ENCODE peak calls at places on chromosomes 11 and 22, in four cellular contexts. One of them, this sample, is unnamed.

GRCh38 chr11:61489833-61490585 is 18.5 kb upstream of the LRRC10B start:
- DNase-seq in K562: peak; percentile 43
- DNase-seq in GM12878: no peak
- DNase-seq in IMR-90: peak; percentile 10
- DNase-seq in this sample: no peak

GRCh38 chr22:36294801-36295200 is 41.9 kb downstream of the APOL1 start:
- DNase-seq in K562: no peak
- DNase-seq in IMR-90: no peak
- DNase-seq in GM12878: no peak
- DNase-seq in this sample: no peak

GRCh38 chr22:44537016-44537936 is 39.2 kb upstream of the RTL6 start:
- DNase-seq in IMR-90: no peak
- DNase-seq in GM12878: no peak
- DNase-seq in K562: no peak
- DNase-seq in this sample: no peak

GRCh38 chr11:66115638-66116410 is 45.8 kb downstream of the PACS1 start:
- DNase-seq in K562: no peak
- DNase-seq in IMR-90: peak; percentile 20
- DNase-seq in GM12878: peak; percentile 92
- DNase-seq in this sample: peak; percentile 55

GRCh38 chr11:121927359-121927758 is 188.7 kb downstream of the BLID start:
- DNase-seq in IMR-90: no peak
- DNase-seq in K562: no peak
- DNase-seq in GM12878: no peak
- DNase-seq in this sample: no peak

GRCh38 chr11:11380340-11380739 is 27.3 kb upstream of the CSNK2A3 start:
- DNase-seq in IMR-90: no peak
- DNase-seq in K562: no peak
- DNase-seq in GM12878: no peak
- DNase-seq in this sample: no peak

GRCh38 chr22:26534874-26535470 is 22.7 kb upstream of the TFIP11 start:
- DNase-seq in GM12878: no peak
- DNase-seq in IMR-90: no peak
- DNase-seq in K562: no peak
- DNase-seq in this sample: no peak

GRCh38 chr11:16598906-16599305 is 139.5 kb upstream of the C11orf58 start:
- DNase-seq in K562: no peak
- DNase-seq in GM12878: no peak
- DNase-seq in IMR-90: no peak
- DNase-seq in this sample: no peak

GRCh38 chr11:120632579-120632978 is 121.0 kb downstream of the GRIK4 start:
- DNase-seq in K562: peak; percentile 40
- DNase-seq in GM12878: no peak
- DNase-seq in IMR-90: no peak
- DNase-seq in this sample: no peak

GRCh38 chr22:23092217-23092955 is 22.1 kb downstream of the GNAZ start:
- DNase-seq in IMR-90: no peak
- DNase-seq in GM12878: no peak
- DNase-seq in K562: peak; percentile 53
- DNase-seq in this sample: no peak

GRCh38 chr11:116189378-116190170 is 583.2 kb downstream of the BUD13 start:
- DNase-seq in GM12878: no peak
- DNase-seq in IMR-90: no peak
- DNase-seq in K562: no peak
- DNase-seq in this sample: no peak

GRCh38 chr11:10518891-10519290 is 22.1 kb downstream of the RNF141 start:
- DNase-seq in IMR-90: no peak
- DNase-seq in K562: no peak
- DNase-seq in GM12878: no peak
- DNase-seq in this sample: no peak

GRCh38 chr11:10628506-10629236 is 60.2 kb upstream of the LYVE1 start:
- DNase-seq in K562: no peak
- DNase-seq in GM12878: no peak
- DNase-seq in IMR-90: no peak
- DNase-seq in this sample: no peak

GRCh38 chr11:121105851-121106250 is 4.8 kb downstream of the TECTA start:
- DNase-seq in IMR-90: no peak
- DNase-seq in GM12878: no peak
- DNase-seq in K562: no peak
- DNase-seq in this sample: no peak

GRCh38 chr11:17742019-17742418 is 7.4 kb downstream of the KCNC1 start:
- DNase-seq in IMR-90: no peak
- DNase-seq in GM12878: no peak
- DNase-seq in K562: no peak
- DNase-seq in this sample: no peak

GRCh38 chr11:117885777-117886176 is 9.3 kb upstream of the FXYD6 start:
- DNase-seq in GM12878: no peak
- DNase-seq in K562: no peak
- DNase-seq in IMR-90: no peak
- DNase-seq in this sample: no peak

GRCh38 chr22:31619611-31620300 is 42.3 kb downstream of the PISD start:
- DNase-seq in K562: no peak
- DNase-seq in GM12878: no peak
- DNase-seq in IMR-90: no peak
- DNase-seq in this sample: no peak

GRCh38 chr11:45857834-45858492 is 10.7 kb downstream of the CRY2 start:
- DNase-seq in GM12878: no peak
- DNase-seq in K562: no peak
- DNase-seq in IMR-90: peak; percentile 84
- DNase-seq in this sample: peak; percentile 94

GRCh38 chr22:23053051-23053707 is 17.1 kb upstream of the GNAZ start:
- DNase-seq in GM12878: no peak
- DNase-seq in IMR-90: no peak
- DNase-seq in K562: no peak
- DNase-seq in this sample: no peak

GRCh38 chr11:92702771-92703170 is 266.7 kb upstream of the MTNR1B start:
- DNase-seq in K562: no peak
- DNase-seq in IMR-90: peak; percentile 73
- DNase-seq in GM12878: no peak
- DNase-seq in this sample: no peak

GRCh38 chr11:78039919-78040671 is 17.0 kb upstream of the KCTD14 start:
- DNase-seq in GM12878: no peak
- DNase-seq in K562: peak; percentile 82
- DNase-seq in IMR-90: peak; percentile 85
- DNase-seq in this sample: peak; percentile 80

GRCh38 chr11:60941371-60942119 is 10.4 kb downstream of the SLC15A3 start:
- DNase-seq in K562: no peak
- DNase-seq in GM12878: no peak
- DNase-seq in IMR-90: no peak
- DNase-seq in this sample: no peak

GRCh38 chr11:1042626-1043562 is 6.4 kb upstream of the MUC6 start:
- DNase-seq in K562: no peak
- DNase-seq in GM12878: no peak
- DNase-seq in IMR-90: no peak
- DNase-seq in this sample: no peak

GRCh38 chr11:96426356-96427103 is 36.7 kb downstream of the JRKL start:
- DNase-seq in K562: peak; percentile 41
- DNase-seq in IMR-90: peak; percentile 61
- DNase-seq in GM12878: no peak
- DNase-seq in this sample: peak; percentile 62

GRCh38 chr11:74604311-74604710 is 11.9 kb downstream of the POLD3 start:
- DNase-seq in GM12878: no peak
- DNase-seq in K562: no peak
- DNase-seq in IMR-90: no peak
- DNase-seq in this sample: no peak

GRCh38 chr11:19220903-19221682 is 19.3 kb upstream of the CSRP3 start:
- DNase-seq in K562: no peak
- DNase-seq in GM12878: no peak
- DNase-seq in IMR-90: no peak
- DNase-seq in this sample: peak; percentile 54
- TF ChIP-seq FOS in K562: no peak
- TF ChIP-seq FOS in GM12878: no peak
- TF ChIP-seq FOS in IMR-90: no peak
- TF ChIP-seq FOS in this sample: no peak

DNA sequence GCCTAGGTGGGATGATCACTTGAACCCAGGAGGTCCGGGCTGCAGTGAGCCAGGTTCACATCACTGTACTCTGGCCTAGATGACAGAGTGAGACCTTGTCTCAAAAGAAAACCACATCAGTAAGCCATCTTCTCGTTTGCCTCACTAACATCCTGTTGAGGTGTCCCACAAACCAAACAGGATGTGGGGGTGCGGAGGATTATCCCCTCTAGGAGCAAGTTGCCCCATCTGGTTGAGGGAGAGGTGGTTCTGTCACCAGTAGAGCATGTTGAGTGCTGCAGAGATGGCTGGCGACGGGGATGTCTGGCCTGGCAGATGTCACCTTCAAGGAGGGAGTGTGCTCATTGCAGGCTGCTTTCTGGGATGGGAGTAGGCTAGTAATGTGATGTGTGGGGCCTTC is 72.4 kb downstream of the ZNRF3 start:
- DNase-seq in GM12878: peak; percentile 60
- DNase-seq in K562: no peak
- DNase-seq in IMR-90: no peak
- DNase-seq in this sample: no peak
- TF ChIP-seq FOS in GM12878: no peak
- TF ChIP-seq FOS in K562: no peak
- TF ChIP-seq FOS in IMR-90: no peak
- TF ChIP-seq FOS in this sample: no peak

GRCh38 chr11:7495997-7496545 is 10.8 kb downstream of the OLFML1 start:
- DNase-seq in IMR-90: no peak
- DNase-seq in K562: no peak
- DNase-seq in GM12878: peak; percentile 47
- DNase-seq in this sample: no peak
- TF ChIP-seq FOS in IMR-90: no peak
- TF ChIP-seq FOS in K562: no peak
- TF ChIP-seq FOS in GM12878: no peak
- TF ChIP-seq FOS in this sample: no peak

GRCh38 chr11:128579790-128580504 is 7.4 kb downstream of the ETS1 start:
- DNase-seq in K562: no peak
- DNase-seq in GM12878: no peak
- DNase-seq in IMR-90: peak; percentile 79
- DNase-seq in this sample: no peak

GRCh38 chr11:128584253-128584652 is 3.1 kb downstream of the ETS1 start:
- DNase-seq in GM12878: no peak
- DNase-seq in K562: no peak
- DNase-seq in IMR-90: no peak
- DNase-seq in this sample: no peak

GRCh38 chr11:128580612-128581011 is 6.7 kb downstream of the ETS1 start:
- DNase-seq in K562: no peak
- DNase-seq in IMR-90: no peak
- DNase-seq in GM12878: no peak
- DNase-seq in this sample: peak; percentile 82

GRCh38 chr11:128581908-128582307 is 5.5 kb downstream of the ETS1 start:
- DNase-seq in K562: no peak
- DNase-seq in IMR-90: no peak
- DNase-seq in GM12878: no peak
- DNase-seq in this sample: no peak

GRCh38 chr11:128582496-128583366 is 4.6 kb downstream of the ETS1 start:
- DNase-seq in GM12878: no peak
- DNase-seq in K562: no peak
- DNase-seq in IMR-90: peak; percentile 98
- DNase-seq in this sample: peak; percentile 64
- TF ChIP-seq FOS in GM12878: no peak
- TF ChIP-seq FOS in K562: no peak
- TF ChIP-seq FOS in IMR-90: peak; percentile 86
- TF ChIP-seq FOS in this sample: peak; percentile 38

GRCh38 chr22:47453049-47453448 is 690.6 kb downstream of the TBC1D22A start:
- DNase-seq in IMR-90: no peak
- DNase-seq in K562: no peak
- DNase-seq in GM12878: no peak
- DNase-seq in this sample: no peak

GRCh38 chr22:47457021-47457420 is 694.6 kb downstream of the TBC1D22A start:
- DNase-seq in IMR-90: no peak
- DNase-seq in K562: no peak
- DNase-seq in GM12878: no peak
- DNase-seq in this sample: no peak

GRCh38 chr22:47457509-47458300 is 695.3 kb downstream of the TBC1D22A start:
- DNase-seq in IMR-90: no peak
- DNase-seq in K562: no peak
- DNase-seq in GM12878: no peak
- DNase-seq in this sample: no peak

GRCh38 chr22:47458348-47458747 is 695.9 kb downstream of the TBC1D22A start:
- DNase-seq in K562: no peak
- DNase-seq in GM12878: no peak
- DNase-seq in IMR-90: no peak
- DNase-seq in this sample: no peak

DNA sequence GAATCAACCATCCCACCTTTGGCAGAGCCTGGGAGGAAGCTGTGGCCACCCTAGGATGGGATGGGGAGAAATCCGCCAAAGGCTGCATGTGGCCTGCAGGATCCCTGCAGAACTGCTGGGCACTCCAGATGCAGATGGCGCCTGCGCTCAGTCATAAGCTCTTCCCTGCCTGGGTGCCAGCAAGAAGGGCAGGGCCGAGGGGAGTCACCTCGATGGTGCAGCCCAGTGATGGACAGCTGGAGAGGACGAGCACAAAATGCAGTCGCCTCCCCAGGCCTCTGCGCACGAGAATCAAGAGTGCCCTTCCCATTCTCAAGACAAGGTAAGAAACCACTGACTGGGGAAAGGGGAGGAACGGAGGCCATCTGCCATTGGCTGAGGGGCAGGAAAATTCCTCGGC is 693.6 kb downstream of the TBC1D22A start:
- DNase-seq in K562: no peak
- DNase-seq in IMR-90: no peak
- DNase-seq in GM12878: no peak
- DNase-seq in this sample: no peak
- TF ChIP-seq FOS in K562: no peak
- TF ChIP-seq FOS in IMR-90: no peak
- TF ChIP-seq FOS in GM12878: no peak
- TF ChIP-seq FOS in this sample: no peak

This sample was measured in endothelial cell of umbilical vein.